ENCODE peak calls at places on chromosomes 2 and 18, in six cellular contexts. U is HFFc6, I is GM23338, T is AG10803, X is progenitor cell of endocrine pancreas, F is GM12865. J is an unnamed sample.

GRCh38 chr2:112026509-112026908 is 28.6 kb upstream of the TMEM87B start:
- DNase-seq in U (no peak), I (no peak), T (no peak), X (no peak), F (no peak), J (no peak)

GRCh38 chr2:74146929-74147728 is 583 bp downstream of the BOLA3 start:
- DNase-seq in U (peak; percentile 34), I (peak; percentile 64), T (peak; percentile 35), X (no peak), F (peak; percentile 61), J (peak; percentile 30)

GRCh38 chr18:49537232-49537876 is 24.5 kb upstream of the LIPG start:
- DNase-seq in U (no peak), I (no peak), T (no peak), X (no peak), F (no peak), J (no peak)

GRCh38 chr2:241908686-241909420 is 39.3 kb downstream of the RTP5 start:
- DNase-seq in U (no peak), I (no peak), T (no peak), X (no peak), F (no peak), J (no peak)

GRCh38 chr18:10878703-10879102 is 270.7 kb downstream of the PIEZO2 start:
- DNase-seq in U (no peak), I (no peak), T (no peak), X (no peak), F (peak; percentile 95), J (peak; percentile 54)

GRCh38 chr2:238169021-238169707 is 10.4 kb downstream of the ERFE start:
- DNase-seq in U (peak; percentile 85), I (no peak), T (peak; percentile 94), X (no peak), F (no peak), J (peak; percentile 18)

GRCh38 chr2:39547811-39548719 is 111.0 kb upstream of the MAP4K3 start:
- DNase-seq in U (peak; percentile 89), I (no peak), T (peak; percentile 7), X (no peak), F (no peak), J (no peak)

GRCh38 chr2:18046558-18046957 is 168.1 kb downstream of the KCNS3 start:
- DNase-seq in U (peak; percentile 46), I (no peak), T (peak; percentile 84), X (no peak), F (no peak), J (no peak)

GRCh38 chr2:134127496-134127895 is 126.4 kb upstream of the MGAT5 start:
- DNase-seq in U (no peak), I (no peak), T (no peak), X (no peak), F (peak; percentile 67), J (peak; percentile 65)

GRCh38 chr2:3488768-3489448 is 30.4 kb downstream of the ADI1 start:
- DNase-seq in U (no peak), I (peak; percentile 24), T (no peak), X (no peak), F (no peak), J (no peak)

GRCh38 chr18:60096428-60096827 is 196.6 kb downstream of the PMAIP1 start:
- DNase-seq in U (no peak), I (no peak), T (no peak), X (no peak), F (no peak), J (no peak)

GRCh38 chr18:43934322-43935050 is 657.2 kb upstream of the SYT4 start:
- DNase-seq in U (no peak), I (no peak), T (no peak), X (no peak), F (no peak), J (no peak)

GRCh38 chr2:159564081-159564480 is 52.3 kb downstream of the BAZ2B start:
- DNase-seq in U (peak; percentile 16), I (no peak), T (peak; percentile 64), X (no peak), F (no peak), J (no peak)

GRCh38 chr2:144990661-144991060 is 470.7 kb upstream of the ZEB2 start:
- DNase-seq in U (no peak), I (peak; percentile 23), T (no peak), X (no peak), F (no peak), J (no peak)

DNA sequence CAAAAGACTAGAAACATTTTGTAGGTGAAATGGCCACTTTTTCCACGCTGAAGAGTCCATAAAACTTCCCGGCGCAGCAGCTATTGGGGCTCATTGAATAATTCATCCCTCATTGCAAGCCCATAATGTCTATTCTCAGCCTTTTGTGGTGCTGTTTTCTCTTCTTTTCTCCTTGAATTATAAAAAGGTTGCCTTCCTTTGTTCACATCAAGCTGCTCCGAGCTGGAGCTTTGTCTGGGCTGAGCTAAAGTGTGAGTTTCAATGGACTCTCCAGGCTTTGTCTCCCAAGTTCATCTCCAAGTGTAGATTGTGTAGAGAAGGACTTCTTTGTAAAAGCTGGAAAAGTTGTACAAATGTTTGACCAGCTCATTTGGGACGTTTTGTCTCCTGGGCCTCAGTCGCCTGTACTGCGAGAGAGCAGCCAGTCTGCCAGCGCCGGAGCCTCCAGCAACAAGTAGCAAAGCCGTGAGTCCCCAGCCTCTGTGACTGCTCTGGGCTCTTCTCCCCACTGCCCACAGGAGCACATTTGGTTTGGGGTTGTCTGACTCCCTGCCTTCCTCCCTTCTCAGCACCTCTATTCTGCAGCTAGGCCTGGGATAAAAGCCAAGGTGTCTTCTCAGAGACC is 6.6 kb downstream of the PAX3 start:
- DNase-seq in U (no peak), I (no peak), T (no peak), X (no peak), F (no peak), J (no peak)
- TF ChIP-seq CTCF in U (no peak), I (no peak), T (no peak), X (no peak), F (no peak), J (no peak)

GRCh38 chr2:176650101-176650500 is 380.9 kb downstream of the MTX2 start:
- DNase-seq in U (no peak), I (peak; percentile 36), T (no peak), X (no peak), F (no peak), J (no peak)
- TF ChIP-seq CTCF in U (peak; percentile 53), I (peak; percentile 44), T (peak; percentile 12), X (peak; percentile 33), F (peak; percentile 17), J (no peak)

DNA sequence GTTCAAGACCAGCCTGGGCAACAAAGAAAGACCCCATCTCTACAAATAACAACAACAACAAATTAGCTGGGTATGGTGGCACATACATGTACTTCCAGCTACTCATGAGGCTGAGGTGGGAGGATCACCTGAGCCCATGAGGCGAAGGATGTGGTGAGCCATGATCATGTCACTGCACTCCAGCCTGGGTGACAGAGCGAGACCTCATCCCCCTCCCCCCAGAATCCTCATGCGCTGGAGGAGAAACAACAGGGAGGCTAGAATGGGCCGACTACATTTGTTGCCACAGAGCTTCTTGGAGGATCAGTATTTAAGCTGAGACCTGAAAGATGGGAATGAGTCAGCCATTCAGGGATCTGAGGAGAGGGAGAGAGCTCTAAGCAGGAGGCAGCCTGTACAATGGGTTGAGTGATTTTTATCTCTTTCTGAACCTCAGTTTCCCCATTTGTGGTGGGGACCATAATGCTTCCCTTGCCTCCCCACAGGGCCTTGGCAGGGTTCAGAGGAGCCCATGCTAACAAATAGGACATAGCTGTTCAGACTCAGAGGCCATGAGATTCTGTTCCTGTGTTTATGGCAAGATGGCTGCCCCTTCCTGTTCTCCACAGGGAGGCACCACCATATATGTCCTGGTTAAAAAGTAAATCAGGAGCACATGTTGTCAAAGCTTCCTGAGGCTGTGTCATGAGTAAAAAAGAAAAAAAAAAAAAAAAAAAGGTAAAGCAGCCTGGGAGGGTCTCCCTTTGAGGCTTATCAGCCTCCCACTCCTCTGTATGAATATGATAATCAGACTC is 131.4 kb upstream of the HAAO start:
- DNase-seq in U (no peak), I (peak; percentile 8), T (peak; percentile 60), X (no peak), F (no peak), J (no peak)
- TF ChIP-seq CTCF in U (no peak), I (no peak), T (peak; percentile 18), X (no peak), F (no peak), J (no peak)

GRCh38 chr2:110888401-110888800 is 156.0 kb downstream of the ACOXL start:
- DNase-seq in U (no peak), I (no peak), T (no peak), X (no peak), F (no peak), J (no peak)

GRCh38 chr2:110885256-110885655 is 152.9 kb downstream of the ACOXL start:
- DNase-seq in U (no peak), I (no peak), T (no peak), X (no peak), F (no peak), J (no peak)

GRCh38 chr2:110883401-110883800 is 151.0 kb downstream of the ACOXL start:
- DNase-seq in U (peak; percentile 22), I (no peak), T (peak; percentile 10), X (no peak), F (no peak), J (no peak)

GRCh38 chr2:110891626-110892025 is 159.3 kb downstream of the ACOXL start:
- DNase-seq in U (no peak), I (no peak), T (no peak), X (no peak), F (no peak), J (no peak)

DNA sequence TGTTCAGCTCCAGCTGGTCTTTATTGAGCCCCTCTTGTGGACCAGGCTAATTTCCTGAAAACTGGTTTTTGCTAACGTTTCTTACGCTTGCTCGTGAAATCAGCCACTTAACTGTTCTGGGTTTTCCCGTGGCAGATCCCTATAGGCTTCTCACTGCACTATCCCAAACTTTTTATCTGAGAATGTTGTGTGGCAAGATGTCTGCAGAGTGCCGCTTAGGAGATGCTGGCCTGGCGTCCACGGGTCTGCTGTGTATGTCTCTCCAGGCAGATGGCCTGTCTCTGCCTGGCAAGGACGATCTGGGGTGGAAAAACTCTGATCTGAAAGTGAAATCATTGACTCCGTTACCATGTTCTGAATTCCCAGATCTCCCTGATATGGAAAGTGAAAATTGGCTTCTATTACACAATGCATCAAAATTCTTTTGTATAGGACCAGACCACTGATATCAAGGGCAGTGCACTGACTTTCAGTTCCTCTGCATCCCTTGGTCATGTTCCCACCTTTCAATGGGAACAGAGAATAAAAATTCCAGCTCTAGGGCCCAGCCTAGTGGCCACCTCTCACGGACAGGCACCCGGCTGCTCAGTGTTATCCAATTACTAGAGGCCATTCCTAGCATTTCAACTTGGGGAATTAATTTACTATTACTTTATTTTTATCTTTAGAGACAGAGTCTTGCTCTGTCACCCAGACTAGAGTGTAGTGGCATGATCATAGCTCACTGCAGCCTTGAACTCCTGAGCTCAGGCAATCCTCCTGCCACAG is 154.6 kb downstream of the ACOXL start:
- DNase-seq in U (no peak), I (peak; percentile 49), T (no peak), X (no peak), F (no peak), J (no peak)
- TF ChIP-seq CTCF in U (no peak), I (peak; percentile 40), T (no peak), X (no peak), F (no peak), J (no peak)